ENCODE peak calls at places on chromosome X, in four cellular contexts. G, U, P and D are unnamed samples.

GRCh38 chrX:2373615-2374014 is 127.2 kb downstream of the DHRSX start:
- DNase-seq in P (no peak), U (no peak), G (no peak), D (no peak)

GRCh38 chrX:101430457-101431078 is 22.5 kb downstream of the HNRNPH2 start:
- DNase-seq in U (no peak), P (no peak), G (no peak), D (no peak)

GRCh38 chrX:150269613-150270254 is 93.4 kb upstream of the MAMLD1 start:
- DNase-seq in G (peak), U (no peak), P (no peak), D (no peak)

GRCh38 chrX:51035746-51036145 is 125.2 kb downstream of the BMP15 start:
- DNase-seq in G (no peak), P (no peak), U (no peak), D (no peak)

GRCh38 chrX:120315776-120316175 is 4.5 kb upstream of the TMEM255A start:
- DNase-seq in P (no peak), U (no peak), G (no peak), D (no peak)

GRCh38 chrX:47643926-47644325 is 6.4 kb downstream of the ELK1 start:
- DNase-seq in G (no peak), U (peak), P (no peak), D (no peak)

GRCh38 chrX:134741801-134742200 is 83.5 kb upstream of the PLAC1 start:
- DNase-seq in G (no peak), P (no peak), U (no peak), D (no peak)

GRCh38 chrX:47814853-47815252 is 21.8 kb upstream of the ZNF81 start:
- DNase-seq in U (no peak), P (no peak), G (no peak), D (no peak)

GRCh38 chrX:115560211-115560977 is 580 bp upstream of the PLS3 start:
- DNase-seq in G (peak), P (no peak), U (no peak), D (no peak)

GRCh38 chrX:155995476-155995875 is 2.0 kb upstream of the IL9R start:
- DNase-seq in G (no peak), P (no peak), U (no peak), D (no peak)

GRCh38 chrX:129678176-129678880 is 23.6 kb upstream of the APLN start:
- DNase-seq in P (no peak), G (peak), U (peak), D (no peak)

GRCh38 chrX:132401935-132402334 is 86.9 kb downstream of the MBNL3 start:
- DNase-seq in G (no peak), P (no peak), U (no peak), D (no peak)

GRCh38 chrX:148361641-148362040 is 138.8 kb upstream of the AFF2 start:
- DNase-seq in P (no peak), G (no peak), U (no peak), D (no peak)

GRCh38 chrX:84339507-84340364 is 151.7 kb upstream of the RPS6KA6 start:
- DNase-seq in G (peak), P (no peak), U (peak), D (no peak)

GRCh38 chrX:150459168-150459567 is 96.1 kb downstream of the MAMLD1 start:
- DNase-seq in G (no peak), U (no peak), P (no peak), D (no peak)

GRCh38 chrX:96372313-96373046 is 312.2 kb upstream of the DIAPH2 start:
- DNase-seq in P (no peak), G (peak), U (peak), D (no peak)

GRCh38 chrX:11786862-11787261 is 28.8 kb downstream of the MSL3 start:
- DNase-seq in U (no peak), G (no peak), P (no peak), D (no peak)

GRCh38 chrX:47351706-47352105 is 18.7 kb upstream of the ZNF157 start:
- DNase-seq in U (no peak), P (no peak), G (no peak), D (no peak)

GRCh38 chrX:151397741-151398070 is 700 bp downstream of the VMA21 start:
- DNase-seq in U (no peak), G (peak), P (no peak), D (no peak)

GRCh38 chrX:65688403-65688881 is 21.0 kb downstream of the MSN start:
- DNase-seq in U (peak), G (no peak), P (no peak), D (no peak)
- H3K27ac ChIP-seq in U (peak), G (peak), P (no peak), D (no peak)

GRCh38 chrX:18440835-18441234 is 15.4 kb downstream of the CDKL5 start:
- DNase-seq in U (no peak), G (no peak), P (no peak), D (no peak)

GRCh38 chrX:18434896-18435295 is 9.5 kb downstream of the CDKL5 start:
- DNase-seq in P (no peak), U (no peak), G (no peak), D (no peak)

GRCh38 chrX:18441780-18442367 is 16.5 kb downstream of the CDKL5 start:
- DNase-seq in U (no peak), G (no peak), P (no peak), D (no peak)

DNA sequence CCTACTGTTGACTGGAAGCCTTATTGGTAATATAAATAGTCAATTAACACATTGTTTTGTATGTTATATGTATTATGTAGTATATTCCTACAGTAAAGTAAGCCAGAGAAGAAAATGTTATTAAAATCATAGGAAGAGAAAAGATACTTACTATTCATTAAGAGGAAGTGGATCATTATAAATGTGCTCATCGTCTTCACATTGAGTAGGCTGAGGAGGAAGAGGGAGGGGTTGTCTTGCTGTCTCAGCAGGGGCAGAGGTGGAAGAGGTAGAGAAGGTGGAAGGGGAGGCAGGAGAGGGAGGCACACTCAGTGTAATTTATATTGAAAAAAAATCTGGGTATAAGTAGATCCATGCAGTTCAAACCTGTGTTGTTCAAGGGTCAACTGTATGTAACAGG is 10.6 kb downstream of the CDKL5 start:
- DNase-seq in G (no peak), U (no peak), P (no peak), D (no peak)
- H3K27ac ChIP-seq in G (no peak), U (no peak), P (no peak), D (no peak)

GRCh38 chrX:153969125-153969903 is 2.3 kb downstream of the HCFC1 start:
- DNase-seq in U (no peak), G (no peak), P (no peak), D (no peak)

GRCh38 chrX:153968754-153969124 is 2.9 kb downstream of the HCFC1 start:
- DNase-seq in P (no peak), U (peak), G (no peak), D (no peak)

GRCh38 chrX:153967536-153968214 is 3.9 kb downstream of the HCFC1 start:
- DNase-seq in G (no peak), P (no peak), U (no peak), D (no peak)

GRCh38 chrX:153966841-153967535 is 4.6 kb downstream of the HCFC1 start:
- DNase-seq in U (no peak), P (no peak), G (no peak), D (peak)

DNA sequence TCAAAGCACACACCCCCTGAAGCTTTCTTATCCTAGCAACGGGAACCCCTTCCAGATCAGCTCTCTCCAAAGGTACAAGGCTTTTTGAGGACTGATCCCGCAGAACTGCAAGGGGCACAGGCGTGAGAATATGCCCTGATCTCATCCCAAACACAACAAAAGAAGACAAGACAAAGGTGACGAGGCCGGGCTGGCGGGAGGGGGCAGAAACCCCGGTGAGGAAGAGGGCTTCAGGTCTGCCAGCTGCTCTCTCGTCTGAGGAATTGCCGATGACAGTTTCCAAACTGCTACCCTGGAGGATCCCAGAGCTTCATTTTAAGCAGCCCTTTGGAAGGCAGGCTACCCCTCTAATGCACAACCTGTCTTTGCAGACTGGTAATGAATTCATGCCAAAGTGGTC is 3.4 kb downstream of the HCFC1 start:
- DNase-seq in U (no peak), G (no peak), P (no peak), D (no peak)
- H3K27ac ChIP-seq in U (peak), G (no peak), P (peak), D (peak)

DNA sequence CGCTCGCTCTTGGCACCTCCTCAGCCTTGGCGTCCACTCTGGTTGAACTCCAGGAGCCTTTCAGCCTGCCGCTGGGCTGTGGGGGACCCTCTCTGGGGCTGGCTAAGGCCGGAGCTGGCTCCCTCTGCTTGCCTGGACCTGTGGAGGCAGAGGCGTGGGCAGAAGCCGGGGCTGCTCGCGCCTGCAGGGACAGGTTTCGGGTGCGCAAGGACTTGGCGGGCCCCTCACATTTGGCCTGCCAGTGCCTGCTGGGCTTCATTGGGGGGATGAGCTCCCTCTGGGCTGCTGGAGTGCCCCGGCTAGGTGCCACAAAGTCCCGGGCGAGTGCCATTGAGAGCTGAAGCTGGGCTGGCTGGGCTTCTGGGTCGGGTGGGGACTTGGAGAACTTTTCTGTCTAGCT is 371.7 kb downstream of the FAM133A start:
- DNase-seq in G (no peak), U (no peak), P (no peak), D (no peak)
- H3K27ac ChIP-seq in G (no peak), U (no peak), P (no peak), D (no peak)

DNA sequence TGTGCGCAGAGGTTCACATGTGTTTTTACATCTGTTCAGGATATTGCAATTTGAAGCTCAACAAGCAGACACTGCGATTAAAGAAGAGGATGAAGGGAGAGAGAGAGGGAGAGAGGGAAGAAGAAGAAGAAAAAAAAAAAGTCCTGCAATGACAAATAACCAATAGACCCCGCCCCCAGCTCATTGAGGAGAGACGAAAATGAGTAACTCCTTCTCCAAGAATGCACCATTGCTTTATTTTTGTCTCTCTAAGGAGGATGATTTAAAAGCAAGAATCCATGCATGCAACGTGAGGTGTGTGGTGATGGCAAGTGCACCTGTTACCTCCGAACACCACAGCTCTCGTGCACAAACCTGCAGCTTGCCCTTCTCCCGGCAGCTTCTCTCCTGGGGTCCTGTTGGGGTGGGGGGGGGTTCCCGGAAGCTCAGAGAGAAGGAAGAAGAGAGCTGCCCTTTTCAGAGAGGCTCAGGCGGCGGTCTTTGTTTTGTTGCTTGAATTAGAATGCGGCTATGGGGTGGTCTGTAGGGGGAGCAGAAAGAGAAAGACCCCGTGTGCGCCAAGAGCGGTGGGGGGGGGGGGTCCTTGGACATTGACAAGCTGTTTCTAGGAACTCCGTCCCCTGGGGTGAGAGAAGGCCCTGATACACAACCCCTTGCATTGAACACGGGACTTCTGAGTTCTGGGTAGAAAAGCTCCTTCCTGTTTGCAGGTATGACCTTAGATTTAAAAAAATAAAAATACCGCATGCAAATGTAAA is 100.7 kb downstream of the CRLF2 start:
- DNase-seq in U (no peak), G (no peak), P (no peak), D (no peak)
- H3K27ac ChIP-seq in U (no peak), G (no peak), P (no peak), D (no peak)

GRCh38 chrX:40474205-40474626 is 106.6 kb upstream of the ATP6AP2 start:
- DNase-seq in U (no peak), P (no peak), G (peak), D (no peak)
- H3K27ac ChIP-seq in U (no peak), P (no peak), G (peak), D (no peak)